ENCODE peak calls at places on chromosomes 13 and 19, in nine cellular contexts. K is left ventricle myocardium inferior, V is stomach, Q is tibial nerve, G is cardiac muscle cell, E is heart left ventricle, J is testis, D is fibroblast of lung, C is AG04450. U is an unnamed sample. For H3K9me3, the result is how much of the 10 kb centered on the place peaks cover.

GRCh38 chr13:71039440-71039839 is 827.6 kb downstream of the DACH1 start:
- DNase-seq in K (no peak), V (no peak), Q (no peak), G (no peak), E (no peak), J (no peak), D (no peak), C (no peak), U (no peak)

GRCh38 chr19:15195381-15195964 is 5.3 kb downstream of the NOTCH3 start:
- DNase-seq in K (peak), V (peak), Q (no peak), G (peak), E (peak), J (no peak), D (peak), C (no peak), U (no peak)

GRCh38 chr13:75587679-75588078 is 38.1 kb downstream of the UCHL3 start:
- DNase-seq in K (no peak), V (no peak), Q (no peak), G (peak), E (no peak), J (no peak), D (no peak), C (no peak), U (no peak)

GRCh38 chr19:33376423-33376822 is 2.9 kb downstream of the CEBPG start:
- DNase-seq in K (peak), V (peak), Q (peak), G (peak), E (peak), J (no peak), D (peak), C (no peak), U (peak)

GRCh38 chr13:111431241-111431640 is 110.8 kb downstream of the TEX29 start:
- DNase-seq in K (no peak), V (no peak), Q (no peak), G (no peak), E (no peak), J (no peak), D (no peak), C (no peak), U (no peak)

GRCh38 chr19:18434411-18435184 is 3.3 kb downstream of the ISYNA1 start:
- DNase-seq in K (no peak), V (no peak), Q (no peak), G (no peak), E (no peak), J (no peak), D (no peak), C (no peak), U (no peak)

GRCh38 chr13:33665776-33666175 is 152.2 kb upstream of the RFC3 start:
- DNase-seq in K (no peak), V (no peak), Q (no peak), G (no peak), E (no peak), J (no peak), D (no peak), C (no peak), U (no peak)

GRCh38 chr13:114115191-114115671 is 17.2 kb downstream of the RASA3 start:
- DNase-seq in K (no peak), V (peak), Q (no peak), G (peak), E (no peak), J (peak), D (peak), C (peak), U (peak)

GRCh38 chr19:2586196-2586595 is 110.3 kb downstream of the GADD45B start:
- DNase-seq in K (no peak), V (no peak), Q (no peak), G (no peak), E (no peak), J (no peak), D (no peak), C (no peak), U (no peak)

GRCh38 chr13:50941146-50941545 is 31.6 kb downstream of the RNASEH2B start:
- DNase-seq in K (no peak), V (no peak), Q (no peak), G (no peak), E (no peak), J (no peak), D (no peak), C (no peak), U (no peak)

GRCh38 chr19:9668544-9668943 is 6.4 kb downstream of the ZNF562 start:
- DNase-seq in K (no peak), V (no peak), Q (no peak), G (no peak), E (no peak), J (no peak), D (no peak), C (no peak), U (no peak)

GRCh38 chr13:112777637-112778406 is 88.0 kb downstream of the ATP11A start:
- DNase-seq in K (no peak), V (peak), Q (no peak), G (no peak), E (no peak), J (no peak), D (no peak), C (no peak), U (no peak)

GRCh38 chr19:29785955-29786589 is 25.7 kb upstream of the CCNE1 start:
- DNase-seq in K (no peak), V (no peak), Q (no peak), G (no peak), E (no peak), J (no peak), D (no peak), C (no peak), U (no peak)

GRCh38 chr19:55069137-55069858 is 6.3 kb upstream of the RDH13 start:
- DNase-seq in K (no peak), V (peak), Q (no peak), G (peak), E (no peak), J (no peak), D (peak), C (no peak), U (no peak)

GRCh38 chr13:94481966-94482365 is 2.5 kb upstream of the DCT start:
- DNase-seq in K (peak), V (no peak), Q (no peak), G (peak), E (no peak), J (no peak), D (peak), C (no peak), U (no peak)

GRCh38 chr13:47621931-47622330 is 379.1 kb downstream of the SUCLA2 start:
- DNase-seq in K (no peak), V (no peak), Q (no peak), G (peak), E (no peak), J (no peak), D (peak), C (no peak), U (no peak)

GRCh38 chr19:29593869-29594268 is 12.2 kb upstream of the POP4 start:
- DNase-seq in K (no peak), V (no peak), Q (no peak), G (no peak), E (no peak), J (no peak), D (no peak), C (no peak), U (no peak)

GRCh38 chr19:11125994-11126685 is 29.4 kb downstream of the SPC24 start:
- DNase-seq in K (peak), V (peak), Q (peak), G (peak), E (peak), J (peak), D (peak), C (peak), U (peak)

GRCh38 chr13:47478985-47479384 is 522.1 kb downstream of the SUCLA2 start:
- DNase-seq in K (peak), V (peak), Q (no peak), G (no peak), E (no peak), J (no peak), D (no peak), C (no peak), U (no peak)

GRCh38 chr13:30719521-30719914 is 15.8 kb upstream of the ALOX5AP start:
- DNase-seq in K (no peak), V (no peak), Q (no peak), G (no peak), E (no peak), J (no peak), D (peak), C (no peak), U (no peak)

GRCh38 chr13:45849408-45849807 is 2.1 kb downstream of the SIAH3 start:
- DNase-seq in K (no peak), V (no peak), Q (no peak), G (no peak), E (no peak), J (no peak), D (no peak), C (no peak), U (no peak)

GRCh38 chr13:45847554-45848224 is 3.9 kb downstream of the SIAH3 start:
- DNase-seq in K (peak), V (peak), Q (peak), G (peak), E (peak), J (no peak), D (peak), C (no peak), U (peak)

GRCh38 chr13:45850020-45850613 is 1.4 kb downstream of the SIAH3 start:
- DNase-seq in K (no peak), V (no peak), Q (no peak), G (no peak), E (no peak), J (no peak), D (no peak), C (no peak), U (no peak)

GRCh38 chr13:45846681-45847080 is 4.9 kb downstream of the SIAH3 start:
- DNase-seq in K (no peak), V (no peak), Q (no peak), G (no peak), E (no peak), J (no peak), D (no peak), C (no peak), U (no peak)

DNA sequence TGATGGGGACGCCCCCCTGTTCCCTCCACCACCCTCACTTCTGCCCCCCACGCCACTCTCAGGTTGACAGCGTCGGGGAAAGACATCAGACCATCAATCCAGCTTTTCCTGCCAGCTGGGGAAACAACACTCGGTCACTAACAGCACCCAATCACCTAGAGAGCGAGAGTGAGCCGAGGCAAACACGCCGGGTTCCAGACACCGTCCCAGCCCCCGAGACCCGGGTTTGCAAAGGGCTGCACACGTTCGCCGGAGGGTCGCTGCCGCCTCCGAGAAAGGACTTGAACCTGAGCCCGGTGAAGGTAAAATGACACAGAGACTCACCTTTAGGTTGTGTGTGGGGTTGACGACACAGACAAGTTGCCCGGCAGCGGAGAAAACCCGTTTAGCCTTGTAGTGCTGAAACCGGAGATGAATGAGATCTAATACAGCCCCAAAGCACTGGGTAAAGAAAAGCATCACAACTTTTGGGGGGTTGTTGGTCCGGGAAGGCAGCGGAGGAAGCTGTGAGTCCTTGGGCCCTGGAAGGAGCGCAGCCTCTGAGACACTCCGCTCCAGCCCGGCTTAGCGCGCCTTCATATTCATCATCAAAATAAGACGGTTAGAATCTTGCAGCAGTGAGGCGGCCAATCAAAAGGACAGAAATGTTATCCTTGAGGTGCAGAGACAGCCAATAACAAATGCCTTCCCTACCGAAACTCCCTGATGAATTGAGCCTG is at the start of gene SIAH3:
- DNase-seq in K (no peak), V (no peak), Q (peak), G (peak), E (no peak), J (peak), D (peak), C (no peak), U (peak)
- H3K4me3 ChIP-seq in K (peak), V (peak), Q (peak), G (peak), E (peak), J (peak), D (peak), C (no peak), U (peak)

GRCh38 chr19:47539747-47540311 is 25.0 kb upstream of the NAPA start:
- DNase-seq in K (no peak), V (no peak), Q (no peak), G (no peak), E (no peak), J (no peak), D (no peak), C (no peak), U (no peak)

GRCh38 chr19:47538812-47539211 is 23.9 kb upstream of the NAPA start:
- DNase-seq in K (no peak), V (no peak), Q (no peak), G (no peak), E (no peak), J (no peak), D (no peak), C (no peak), U (no peak)

GRCh38 chr19:47541507-47541906 is 26.6 kb upstream of the NAPA start:
- DNase-seq in K (no peak), V (no peak), Q (no peak), G (peak), E (no peak), J (no peak), D (no peak), C (no peak), U (no peak)

GRCh38 chr19:47542030-47542475 is 27.2 kb upstream of the NAPA start:
- DNase-seq in K (no peak), V (no peak), Q (no peak), G (peak), E (no peak), J (no peak), D (peak), C (no peak), U (no peak)

DNA sequence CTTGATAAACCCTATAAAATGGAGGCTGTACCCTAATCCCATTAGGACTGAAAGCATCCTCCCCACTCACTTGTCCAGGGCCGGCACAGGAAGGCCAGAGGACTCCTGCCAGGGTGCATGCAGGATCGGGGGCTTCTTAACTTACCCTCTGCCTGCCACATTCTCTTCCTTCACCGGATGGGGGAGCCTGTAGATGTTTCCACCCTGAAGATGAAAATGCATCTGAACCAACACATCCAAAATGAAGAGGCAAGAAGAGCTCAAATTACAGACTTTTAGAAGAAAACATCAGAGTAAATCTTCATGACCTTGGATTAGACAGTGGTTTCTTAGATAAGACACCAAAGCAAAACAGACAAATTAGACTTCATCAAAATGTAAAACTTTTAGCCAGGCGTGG is 25.9 kb upstream of the NAPA start:
- DNase-seq in K (no peak), V (no peak), Q (no peak), G (peak), E (no peak), J (no peak), D (peak), C (peak), U (peak)
- H3K9me3 ChIP-seq in K (under half), V (under half), Q (under half), G (under half), E (under half), J (under half), D (under half), C (under half), U (under half)

GRCh38 chr13:22176968-22177545 is 506.2 kb downstream of the FGF9 start:
- DNase-seq in K (no peak), V (no peak), Q (no peak), G (no peak), E (no peak), J (no peak), D (no peak), C (peak), U (peak)

GRCh38 chr13:22178878-22179277 is 508.0 kb downstream of the FGF9 start:
- DNase-seq in K (no peak), V (no peak), Q (no peak), G (no peak), E (no peak), J (no peak), D (no peak), C (no peak), U (no peak)

GRCh38 chr13:22173605-22174004 is 502.7 kb downstream of the FGF9 start:
- DNase-seq in K (no peak), V (no peak), Q (no peak), G (peak), E (no peak), J (no peak), D (peak), C (peak), U (no peak)

GRCh38 chr13:22175211-22175610 is 504.3 kb downstream of the FGF9 start:
- DNase-seq in K (no peak), V (no peak), Q (no peak), G (no peak), E (no peak), J (peak), D (no peak), C (no peak), U (no peak)

GRCh38 chr13:22175815-22176214 is 504.9 kb downstream of the FGF9 start:
- DNase-seq in K (no peak), V (no peak), Q (no peak), G (no peak), E (no peak), J (no peak), D (no peak), C (no peak), U (no peak)
- H3K4me3 ChIP-seq in K (no peak), V (no peak), Q (no peak), G (no peak), E (no peak), J (no peak), D (no peak), C (no peak), U (no peak)

GRCh38 chr13:53142301-53142700 is 113.7 kb downstream of the OLFM4 start:
- DNase-seq in K (no peak), V (no peak), Q (no peak), G (peak), E (no peak), J (no peak), D (peak), C (no peak), U (no peak)

GRCh38 chr13:53141336-53141735 is 112.7 kb downstream of the OLFM4 start:
- DNase-seq in K (no peak), V (no peak), Q (no peak), G (no peak), E (no peak), J (no peak), D (no peak), C (no peak), U (no peak)

GRCh38 chr13:53143757-53144320 is 115.2 kb downstream of the OLFM4 start:
- DNase-seq in K (no peak), V (no peak), Q (no peak), G (no peak), E (no peak), J (no peak), D (no peak), C (no peak), U (no peak)

GRCh38 chr13:53150568-53150967 is 122.0 kb downstream of the OLFM4 start:
- DNase-seq in K (no peak), V (peak), Q (no peak), G (no peak), E (no peak), J (no peak), D (no peak), C (no peak), U (no peak)

GRCh38 chr13:53144826-53145225 is 116.2 kb downstream of the OLFM4 start:
- DNase-seq in K (no peak), V (no peak), Q (no peak), G (no peak), E (no peak), J (no peak), D (no peak), C (no peak), U (no peak)
- H3K9me3 ChIP-seq in K (under half), V (under half), Q (under half), G (under half), E (under half), J (under half), D (under half), C (under half), U (under half)

DNA sequence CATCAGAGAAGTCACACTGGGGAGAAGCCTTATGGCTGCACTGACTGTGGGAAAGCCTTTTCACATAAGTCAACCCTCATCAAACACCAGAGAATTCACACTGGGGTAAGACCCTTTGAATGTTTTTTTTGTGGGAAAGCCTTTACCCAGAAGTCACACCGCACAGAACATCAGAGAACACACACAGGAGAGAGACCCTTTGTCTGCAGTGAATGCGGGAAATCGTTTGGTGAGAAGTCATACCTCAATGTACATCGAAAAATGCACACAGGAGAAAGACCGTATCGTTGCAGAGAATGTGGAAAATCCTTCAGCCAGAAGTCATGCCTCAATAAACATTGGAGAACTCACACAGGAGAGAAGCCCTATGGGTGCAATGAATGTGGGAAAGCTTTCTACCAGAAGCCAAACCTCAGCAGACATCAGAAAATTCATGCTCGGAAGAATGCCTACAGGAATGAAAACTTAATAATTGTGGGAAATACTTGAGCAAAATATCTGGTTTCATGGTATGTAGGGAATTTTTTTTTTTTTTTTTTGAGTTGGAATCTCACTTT is 30.7 kb downstream of the ZNF793 start:
- DNase-seq in K (no peak), V (no peak), Q (no peak), G (no peak), E (no peak), J (no peak), D (peak), C (no peak), U (no peak)
- H3K4me3 ChIP-seq in K (no peak), V (no peak), Q (no peak), G (no peak), E (no peak), J (no peak), D (no peak), C (no peak), U (no peak)

GRCh38 chr19:52010674-52011073 is 2.7 kb upstream of the ZNF615 start:
- DNase-seq in K (no peak), V (no peak), Q (no peak), G (no peak), E (no peak), J (no peak), D (no peak), C (no peak), U (no peak)
- H3K9me3 ChIP-seq in K (under half), V (half or more), Q (under half), G (under half), E (under half), J (under half), D (under half), C (under half), U (under half)

GRCh38 chr19:13011653-13012389 is 16.5 kb downstream of the NFIX start:
- DNase-seq in K (no peak), V (no peak), Q (no peak), G (no peak), E (no peak), J (peak), D (no peak), C (no peak), U (no peak)

GRCh38 chr19:13012390-13012689 is 17.1 kb downstream of the NFIX start:
- DNase-seq in K (no peak), V (no peak), Q (no peak), G (no peak), E (no peak), J (no peak), D (no peak), C (no peak), U (no peak)

GRCh38 chr19:13014101-13014920 is 19.0 kb downstream of the NFIX start:
- DNase-seq in K (no peak), V (no peak), Q (no peak), G (peak), E (no peak), J (no peak), D (peak), C (no peak), U (no peak)

GRCh38 chr19:13013649-13014048 is 18.4 kb downstream of the NFIX start:
- DNase-seq in K (no peak), V (no peak), Q (no peak), G (no peak), E (no peak), J (no peak), D (peak), C (no peak), U (no peak)

GRCh38 chr19:13012690-13013608 is 17.7 kb downstream of the NFIX start:
- DNase-seq in K (peak), V (no peak), Q (peak), G (peak), E (no peak), J (peak), D (peak), C (no peak), U (peak)
- H3K4me3 ChIP-seq in K (peak), V (peak), Q (peak), G (no peak), E (peak), J (peak), D (peak), C (peak), U (no peak)

DNA sequence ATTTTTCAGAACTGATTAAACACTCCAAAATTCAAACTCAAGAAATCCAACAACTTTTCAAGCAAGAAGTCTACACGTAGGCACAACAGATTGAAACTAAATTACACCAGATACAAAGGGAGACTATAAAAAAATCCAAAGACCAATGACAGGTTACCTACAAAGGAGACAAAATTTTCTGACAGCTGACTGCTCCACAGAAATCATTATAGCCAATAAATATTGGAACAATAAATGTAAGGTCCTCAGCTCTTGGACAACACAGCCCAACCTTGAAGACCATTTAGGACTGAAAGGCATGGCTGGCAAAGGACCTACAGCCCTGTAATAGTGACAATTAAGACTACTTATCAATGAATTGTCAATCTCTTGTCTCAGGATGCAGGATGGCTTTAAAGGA is 15.9 kb downstream of the ZNF350 start:
- DNase-seq in K (no peak), V (no peak), Q (no peak), G (no peak), E (no peak), J (no peak), D (no peak), C (no peak), U (no peak)
- H3K9me3 ChIP-seq in K (half or more), V (half or more), Q (under half), G (under half), E (under half), J (under half), D (under half), C (half or more), U (under half)

U was measured in adrenal gland.